ENCODE peak calls at places on chromosomes 11 and 22, in ten cellular contexts. L is Caki2; C is fibroblast of lung; B is uterus; X is Kasumi-1; R is stimulated activated effector memory CD8-positive, alpha-beta T cell treated with anti-CD3 and anti-CD28 coated beads, Interleukin-12 subunit alpha, Interleukin-12 subunit beta, amount 100 ng/mL, for 72 hours; O is GM04503; J is activated T-helper 1 cell treated with anti-CD3 and anti-CD28 coated beads, Interleukin-12 subunit alpha, Interleukin-12 subunit beta, Interleukin-2, Interleukin-4 antibody, amounts not matched to agents 30 ng/mL and 10 ng/mL and 1 ng/mL, durations not matched to agents 14 hours and 24 hours and 36 hours; Q is GM12865; D is KBM-7. A is an unnamed sample.

GRCh38 chr11:581342-581741 is 5.1 kb downstream of the PHRF1 start:
- DNase-seq in L (no peak), C (no peak), B (no peak), X (no peak), R (no peak), O (no peak), J (no peak), Q (no peak), D (no peak), A (no peak)

GRCh38 chr11:108620958-108621772 is 27.6 kb upstream of the EXPH5 start:
- DNase-seq in L (no peak), C (no peak), B (no peak), X (no peak), R (no peak), O (no peak), J (no peak), Q (peak; percentile 87), D (no peak), A (peak; percentile 85)

GRCh38 chr11:134795017-134795416 is 383.0 kb upstream of the B3GAT1 start:
- DNase-seq in L (no peak), C (no peak), B (no peak), X (no peak), R (no peak), O (no peak), J (no peak), Q (no peak), D (no peak), A (no peak)

GRCh38 chr22:48276933-48277867 is 1514.8 kb downstream of the TBC1D22A start:
- DNase-seq in L (no peak), C (no peak), B (no peak), X (no peak), R (no peak), O (no peak), J (no peak), Q (no peak), D (no peak), A (no peak)

GRCh38 chr11:1208361-1209261 is 14.3 kb upstream of the MUC5B start:
- DNase-seq in L (no peak), C (no peak), B (no peak), X (no peak), R (no peak), O (no peak), J (no peak), Q (no peak), D (no peak), A (no peak)

GRCh38 chr22:30876925-30877553 is 91.5 kb downstream of the MORC2 start:
- DNase-seq in L (no peak), C (peak; percentile 70), B (peak; percentile 30), X (no peak), R (no peak), O (peak; percentile 5), J (no peak), Q (no peak), D (no peak), A (no peak)

GRCh38 chr22:17260950-17261349 is 41.7 kb upstream of the ADA2 start:
- DNase-seq in L (no peak), C (no peak), B (no peak), X (no peak), R (no peak), O (no peak), J (no peak), Q (no peak), D (no peak), A (no peak)

GRCh38 chr11:85946221-85946620 is 91.0 kb downstream of the CCDC83 start:
- DNase-seq in L (no peak), C (no peak), B (no peak), X (no peak), R (no peak), O (no peak), J (no peak), Q (no peak), D (no peak), A (peak; percentile 79)

GRCh38 chr11:61162092-61162935 is 1.1 kb upstream of the VPS37C start:
- DNase-seq in L (no peak), C (peak; percentile 39), B (no peak), X (peak; percentile 12), R (no peak), O (no peak), J (no peak), Q (peak; percentile 87), D (no peak), A (peak; percentile 21)